ENCODE peak calls at places on chromosome 1, in six cellular contexts. Y, J, M, S, X and W are unnamed samples.

GRCh38 chr1:153400244-153400643 is 9.4 kb upstream of the S100A8 start:
- DNase-seq in Y (no peak), J (no peak), M (no peak), S (no peak), X (peak), W (no peak)

GRCh38 chr1:213327318-213327667 is 276.3 kb downstream of the RPS6KC1 start:
- DNase-seq in Y (peak), J (no peak), M (peak), S (no peak), X (no peak), W (peak)

GRCh38 chr1:204077979-204078696 is 5.2 kb downstream of the SOX13 start:
- DNase-seq in Y (no peak), J (no peak), M (peak), S (peak), X (peak), W (no peak)

GRCh38 chr1:10522324-10522860 is 47.6 kb downstream of the PEX14 start:
- DNase-seq in Y (no peak), J (no peak), M (no peak), S (no peak), X (peak), W (no peak)

GRCh38 chr1:209759829-209760359 is 4.0 kb downstream of the TRAF3IP3 start:
- DNase-seq in Y (no peak), J (no peak), M (no peak), S (no peak), X (no peak), W (no peak)

GRCh38 chr1:20552728-20553571 is 577 bp downstream of the FAM43B start:
- DNase-seq in Y (no peak), J (peak), M (no peak), S (no peak), X (peak), W (no peak)

GRCh38 chr1:59776960-59777852 is 37.5 kb upstream of the HOOK1 start:
- DNase-seq in Y (no peak), J (no peak), M (no peak), S (no peak), X (no peak), W (no peak)

GRCh38 chr1:101995984-101996731 is 568 bp downstream of the OLFM3 start:
- DNase-seq in Y (no peak), J (no peak), M (no peak), S (no peak), X (peak), W (no peak)

GRCh38 chr1:158022554-158023278 is 29.3 kb downstream of the KIRREL1 start:
- DNase-seq in Y (no peak), J (no peak), M (no peak), S (no peak), X (no peak), W (no peak)

GRCh38 chr1:160830321-160831153 is 32.1 kb downstream of the CD244 start:
- DNase-seq in Y (peak), J (peak), M (peak), S (peak), X (peak), W (peak)

GRCh38 chr1:64488862-64489261 is 18.9 kb downstream of the CACHD1 start:
- DNase-seq in Y (no peak), J (no peak), M (no peak), S (no peak), X (no peak), W (no peak)

GRCh38 chr1:90730247-90731022 is 13.3 kb upstream of the BARHL2 start:
- DNase-seq in Y (peak), J (peak), M (no peak), S (no peak), X (peak), W (peak)

GRCh38 chr1:54800899-54801759 is at the start of gene TTC22:
- DNase-seq in Y (peak), J (peak), M (peak), S (no peak), X (no peak), W (peak)

GRCh38 chr1:33137800-33138199 is 44.0 kb downstream of the TRIM62 start:
- DNase-seq in Y (peak), J (peak), M (no peak), S (no peak), X (no peak), W (peak)

GRCh38 chr1:21344750-21345443 is 54.6 kb upstream of the ECE1 start:
- DNase-seq in Y (no peak), J (peak), M (no peak), S (no peak), X (peak), W (no peak)